ENCODE peak calls at places on chromosomes 7 and 10, in seven cellular contexts. S, M, V, F, T, R and H are unnamed samples.

GRCh38 chr10:6473901-6474370 is 106.1 kb downstream of the PRKCQ start:
- DNase-seq in S (no peak), M (no peak), V (no peak), F (no peak), T (no peak), R (no peak), H (peak)

GRCh38 chr10:80154978-80155695 is 22.6 kb downstream of the PLAC9 start:
- DNase-seq in S (no peak), M (no peak), V (peak), F (no peak), T (peak), R (no peak), H (peak)

GRCh38 chr7:152664636-152665035 is 11.3 kb downstream of the XRCC2 start:
- DNase-seq in S (no peak), M (no peak), V (peak), F (no peak), T (no peak), R (no peak), H (peak)

GRCh38 chr7:155665957-155666287 is 21.5 kb downstream of the RBM33 start:
- DNase-seq in S (no peak), M (no peak), V (peak), F (no peak), T (peak), R (no peak), H (peak)

GRCh38 chr10:131198843-131199242 is 112.7 kb downstream of the TCERG1L start:
- DNase-seq in S (no peak), M (no peak), V (no peak), F (no peak), T (no peak), R (no peak), H (no peak)

GRCh38 chr10:122149138-122149606 is 121.9 kb upstream of the BTBD16 start:
- DNase-seq in S (no peak), M (no peak), V (peak), F (no peak), T (no peak), R (no peak), H (peak)

GRCh38 chr7:121547341-121548092 is 151.4 kb upstream of the FAM3C start:
- DNase-seq in S (no peak), M (no peak), V (peak), F (no peak), T (peak), R (no peak), H (peak)

GRCh38 chr7:155170331-155170730 is 100.2 kb downstream of the HTR5A start:
- DNase-seq in S (no peak), M (no peak), V (no peak), F (no peak), T (no peak), R (no peak), H (no peak)

GRCh38 chr10:22899775-22900174 is 28.1 kb upstream of the ARMC3 start:
- DNase-seq in S (no peak), M (no peak), V (no peak), F (no peak), T (no peak), R (no peak), H (no peak)

GRCh38 chr7:151425670-151426075 is 14.3 kb downstream of the CRYGN start:
- DNase-seq in S (no peak), M (no peak), V (peak), F (no peak), T (peak), R (no peak), H (peak)

DNA sequence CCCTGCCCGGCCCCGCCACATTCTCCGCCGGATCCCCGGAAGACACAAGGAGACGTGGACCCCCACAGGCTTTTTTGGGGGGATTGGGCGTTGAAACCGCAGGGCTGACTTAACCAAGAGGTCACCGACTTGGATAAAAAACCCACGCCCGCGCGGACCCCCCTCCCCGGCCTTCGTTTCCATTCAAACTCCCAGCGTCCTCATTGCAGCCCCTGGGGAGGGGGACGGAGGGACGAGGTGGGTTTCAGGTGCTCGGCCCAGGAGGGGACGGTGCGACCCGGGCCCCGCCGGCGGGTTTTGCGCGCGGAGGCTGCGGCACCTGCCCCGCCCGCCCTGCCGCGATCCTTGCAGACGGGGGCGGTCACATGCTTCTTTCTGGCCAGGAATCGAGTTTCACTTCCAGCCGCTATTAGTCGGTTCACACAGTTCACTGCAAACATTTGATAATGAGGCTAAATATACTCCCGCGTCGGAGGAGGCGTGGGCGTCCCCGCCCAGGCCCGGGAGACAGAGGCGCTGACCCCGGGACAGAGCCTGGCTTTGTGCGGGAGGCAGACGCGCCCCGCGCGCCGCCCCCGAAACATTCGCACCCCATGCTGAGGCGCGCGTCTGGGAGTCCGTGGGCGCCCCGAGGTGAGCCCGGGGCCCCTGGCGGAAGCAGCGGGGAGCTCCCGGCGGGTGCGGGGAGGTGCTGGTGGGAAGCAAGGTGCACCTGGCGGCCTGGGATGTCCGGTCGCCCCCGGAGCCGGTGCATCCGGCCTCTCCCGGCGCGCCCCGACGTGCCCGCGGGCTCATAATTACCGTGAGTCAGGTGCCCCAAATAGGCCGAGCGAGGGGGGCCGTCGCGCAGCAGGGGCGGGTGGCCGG is 2.7 kb upstream of the PDGFA start:
- DNase-seq in S (peak), M (peak), V (peak), F (no peak), T (no peak), R (peak), H (peak)
- H3K4me3 ChIP-seq in S (peak), M (peak), V (peak), F (peak), T (peak), R (peak), H (peak)

DNA sequence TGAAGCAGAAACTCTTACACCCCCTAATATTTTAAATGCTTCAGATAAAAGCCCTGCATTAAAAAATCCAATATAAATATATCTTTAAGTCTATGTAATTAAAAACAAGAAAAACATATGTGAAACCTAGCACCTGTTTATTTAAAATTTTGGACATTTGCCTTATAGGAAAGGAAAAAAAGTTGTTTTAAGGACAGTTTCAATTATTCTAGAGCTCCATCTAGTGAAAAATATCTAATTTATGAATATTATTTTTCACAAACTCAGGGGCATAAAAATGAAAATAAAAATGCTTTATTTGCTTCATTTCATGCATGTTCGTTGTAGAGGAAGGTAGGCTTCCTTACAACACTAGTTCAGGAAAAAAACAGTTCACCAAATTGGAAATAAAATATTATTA is 26.1 kb downstream of the ENKUR start:
- DNase-seq in S (no peak), M (no peak), V (peak), F (no peak), T (no peak), R (no peak), H (peak)
- TF ChIP-seq CTCF in S (peak), M (peak), V (no peak), F (no peak), T (no peak), R (no peak), H (peak)

GRCh38 chr7:8131694-8132605 is 130.0 kb downstream of the ICA1 start:
- DNase-seq in S (no peak), M (no peak), V (no peak), F (no peak), T (no peak), R (no peak), H (no peak)
- H3K4me3 ChIP-seq in S (no peak), M (no peak), V (no peak), F (no peak), T (no peak), R (no peak), H (no peak)

DNA sequence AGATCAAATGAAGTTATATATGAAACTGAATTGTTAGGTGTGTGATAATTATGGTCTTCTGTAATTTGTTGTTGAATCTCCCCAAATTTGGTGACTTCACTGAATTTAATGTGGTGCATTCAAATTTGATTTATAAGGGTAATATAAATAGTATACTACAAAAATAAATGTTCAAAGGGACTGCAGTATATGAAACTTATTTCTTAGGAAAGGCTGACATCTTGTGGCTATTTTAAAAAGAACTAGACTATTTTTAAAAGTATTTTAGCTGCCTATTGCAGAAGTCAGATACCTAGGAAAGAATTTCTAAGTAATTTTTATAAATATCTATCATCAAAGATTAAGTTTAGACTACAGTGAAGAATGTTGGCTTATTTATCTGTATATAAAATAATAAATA is 36.6 kb downstream of the ATRNL1 start:
- DNase-seq in S (no peak), M (no peak), V (peak), F (no peak), T (no peak), R (no peak), H (peak)
- TF ChIP-seq CTCF in S (peak), M (peak), V (peak), F (peak), T (no peak), R (peak), H (peak)